ENCODE peak calls at places on chromosome 16, in ten cellular contexts. G is AG04450; U is lower lobe of right lung; E is HFF-Myc; O is cardiac muscle cell; C is right lobe of liver; N is A673; R is CD4-positive, CD25-positive, alpha-beta regulatory T cell; D is cardiac fibroblast; M is small intestine. F is an unnamed sample.
A peak's percentile ranks its signal among the peaks of the same experiment; 100 is the strongest.

GRCh38 chr16:85113168-85113733 is 979 bp upstream of the CIBAR2 start:
- DNase-seq in G (no peak), U (no peak), E (no peak), O (no peak), C (no peak), N (no peak), R (no peak), D (no peak), M (no peak), F (no peak)

GRCh38 chr16:649646-650045 is 481 bp downstream of the WDR90 start:
- DNase-seq in G (no peak), U (no peak), E (no peak), O (no peak), C (no peak), N (no peak), R (peak; percentile 16), D (no peak), M (no peak), F (no peak)

GRCh38 chr16:15509051-15509592 is 74.7 kb downstream of the BMERB1 start:
- DNase-seq in G (no peak), U (no peak), E (no peak), O (no peak), C (no peak), N (no peak), R (peak; percentile 60), D (no peak), M (no peak), F (peak; percentile 84)

GRCh38 chr16:6884002-6884401 is 448.6 kb upstream of the RBFOX1 start:
- DNase-seq in G (no peak), U (no peak), E (no peak), O (no peak), C (no peak), N (no peak), R (no peak), D (no peak), M (no peak), F (no peak)

GRCh38 chr16:10003486-10003885 is 178.7 kb downstream of the GRIN2A start:
- DNase-seq in G (no peak), U (no peak), E (no peak), O (no peak), C (no peak), N (peak; percentile 4), R (no peak), D (no peak), M (no peak), F (no peak)

GRCh38 chr16:19685176-19685575 is 32.9 kb downstream of the KNOP1 start:
- DNase-seq in G (no peak), U (no peak), E (no peak), O (no peak), C (no peak), N (no peak), R (no peak), D (no peak), M (no peak), F (no peak)

GRCh38 chr16:56918467-56919012 is 13.4 kb upstream of the HERPUD1 start:
- DNase-seq in G (no peak), U (no peak), E (no peak), O (no peak), C (no peak), N (no peak), R (no peak), D (no peak), M (no peak), F (no peak)

GRCh38 chr16:82042144-82042543 is 7.1 kb downstream of the HSD17B2 start:
- DNase-seq in G (no peak), U (no peak), E (no peak), O (no peak), C (no peak), N (no peak), R (no peak), D (no peak), M (no peak), F (no peak)

GRCh38 chr16:12538667-12539081 is 265.0 kb downstream of the CPPED1 start:
- DNase-seq in G (no peak), U (no peak), E (no peak), O (no peak), C (no peak), N (peak; percentile 19), R (no peak), D (no peak), M (no peak), F (no peak)

GRCh38 chr16:1944612-1945199 is 1.7 kb upstream of the MSRB1 start:
- DNase-seq in G (no peak), U (no peak), E (no peak), O (no peak), C (no peak), N (no peak), R (no peak), D (no peak), M (no peak), F (no peak)

GRCh38 chr16:75262104-75262799 is 10.8 kb upstream of the BCAR1 start:
- DNase-seq in G (no peak), U (no peak), E (no peak), O (no peak), C (peak; percentile 85), N (no peak), R (no peak), D (peak; percentile 64), M (peak; percentile 84), F (no peak)

GRCh38 chr16:19219836-19220235 is 51.8 kb downstream of the SYT17 start:
- DNase-seq in G (no peak), U (no peak), E (no peak), O (no peak), C (no peak), N (no peak), R (no peak), D (no peak), M (no peak), F (no peak)

GRCh38 chr16:50960517-50961202 is 190.4 kb downstream of the SALL1 start:
- DNase-seq in G (no peak), U (no peak), E (no peak), O (no peak), C (peak; percentile 66), N (no peak), R (no peak), D (peak; percentile 1), M (no peak), F (no peak)

GRCh38 chr16:28538733-28539596 is at the start of gene NUPR1:
- DNase-seq in G (peak; percentile 97), U (peak; percentile 89), E (peak; percentile 85), O (no peak), C (peak; percentile 91), N (no peak), R (no peak), D (peak; percentile 99), M (peak; percentile 19), F (peak; percentile 72)
- H3K4me3 ChIP-seq in G (peak within 1 kb of the TSS; percentile 83), U (peak within 1 kb of the TSS; percentile 73), E (peak within 1 kb of the TSS; percentile 32), O (no peak within 1 kb of the TSS), C (peak within 1 kb of the TSS; percentile 77), N (no peak within 1 kb of the TSS), R (no peak within 1 kb of the TSS), D (peak within 1 kb of the TSS; percentile 67), M (peak within 1 kb of the TSS; percentile 55), F (peak within 1 kb of the TSS; percentile 15)

DNA sequence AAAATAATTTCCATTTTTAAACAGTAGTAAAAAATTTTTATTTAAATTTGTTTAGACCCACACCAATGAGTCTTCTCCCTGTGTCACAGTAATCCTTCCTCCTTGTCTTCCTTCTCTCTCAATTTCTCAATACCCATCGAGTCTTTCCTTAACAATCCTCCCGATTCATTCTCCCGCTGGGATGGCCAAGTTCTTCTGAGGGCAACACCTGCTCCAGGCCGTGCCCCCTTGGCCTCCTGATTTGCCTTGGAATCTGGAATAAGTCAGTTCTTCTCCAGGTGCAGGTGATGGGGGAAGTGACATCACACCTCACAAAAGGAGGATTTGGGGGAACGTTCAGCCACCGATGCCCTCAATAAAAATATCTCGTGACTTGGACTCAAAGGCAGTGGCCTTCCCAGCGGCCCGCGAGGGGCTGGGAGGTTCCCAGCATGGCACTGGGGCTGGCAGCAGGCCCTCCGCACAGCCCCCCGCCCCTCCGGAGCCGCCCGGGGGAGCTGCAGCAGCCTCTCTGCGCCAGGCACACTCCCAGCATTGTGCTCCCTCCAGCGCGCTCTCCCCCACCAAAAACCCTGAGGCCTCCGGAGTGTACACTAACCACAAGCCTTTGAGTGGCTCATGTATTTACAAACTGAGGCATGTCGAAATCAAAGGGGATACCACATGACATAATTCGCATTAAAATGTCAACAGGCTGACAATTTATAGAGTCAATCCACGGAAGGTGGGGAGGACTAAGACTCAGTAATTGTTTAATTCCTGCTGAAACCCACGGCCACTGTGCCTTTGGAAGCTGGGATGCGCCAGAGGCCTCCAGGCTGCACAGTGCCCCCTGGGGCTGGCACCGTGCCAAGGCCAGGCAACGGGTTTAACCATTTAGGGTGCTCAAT is 120.5 kb downstream of the ZFHX3 start:
- DNase-seq in G (peak; percentile 78), U (peak; percentile 77), E (no peak), O (no peak), C (no peak), N (peak; percentile 93), R (no peak), D (peak; percentile 35), M (no peak), F (peak; percentile 53)
- H3K4me3 ChIP-seq in G (no peak overlapping the region), U (peak overlapping the region; percentile 28), E (no peak overlapping the region), O (no peak overlapping the region), C (no peak overlapping the region), N (peak overlapping the region; percentile 7), R (no peak overlapping the region), D (no peak overlapping the region), M (no peak overlapping the region), F (peak overlapping the region; percentile 9)

DNA sequence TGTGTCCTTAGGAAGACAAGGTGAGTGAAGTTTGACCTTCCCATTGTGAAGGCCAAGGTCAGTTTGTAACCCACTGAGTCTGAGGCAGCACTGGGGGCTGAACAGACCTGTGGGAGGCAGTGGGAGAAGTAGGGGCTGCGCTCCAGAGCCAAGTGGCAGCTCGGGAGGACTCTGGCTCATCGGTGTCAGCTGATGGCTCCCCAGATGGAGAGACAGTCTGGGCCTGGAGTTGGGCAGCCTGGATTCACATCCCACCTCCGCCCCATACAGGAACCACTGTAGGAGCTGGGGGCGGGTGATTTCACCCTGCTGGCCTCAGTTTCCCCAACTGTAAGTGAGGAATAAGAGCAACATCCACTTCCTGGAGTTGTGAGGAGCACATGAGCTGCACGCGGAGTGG is 128.4 kb downstream of the FOXL1 start:
- DNase-seq in G (no peak), U (no peak), E (no peak), O (no peak), C (no peak), N (no peak), R (no peak), D (no peak), M (no peak), F (no peak)
- H3K4me3 ChIP-seq in G (no peak overlapping the region), U (no peak overlapping the region), E (no peak overlapping the region), O (no peak overlapping the region), C (no peak overlapping the region), N (no peak overlapping the region), R (no peak overlapping the region), D (no peak overlapping the region), M (no peak overlapping the region), F (no peak overlapping the region)

DNA sequence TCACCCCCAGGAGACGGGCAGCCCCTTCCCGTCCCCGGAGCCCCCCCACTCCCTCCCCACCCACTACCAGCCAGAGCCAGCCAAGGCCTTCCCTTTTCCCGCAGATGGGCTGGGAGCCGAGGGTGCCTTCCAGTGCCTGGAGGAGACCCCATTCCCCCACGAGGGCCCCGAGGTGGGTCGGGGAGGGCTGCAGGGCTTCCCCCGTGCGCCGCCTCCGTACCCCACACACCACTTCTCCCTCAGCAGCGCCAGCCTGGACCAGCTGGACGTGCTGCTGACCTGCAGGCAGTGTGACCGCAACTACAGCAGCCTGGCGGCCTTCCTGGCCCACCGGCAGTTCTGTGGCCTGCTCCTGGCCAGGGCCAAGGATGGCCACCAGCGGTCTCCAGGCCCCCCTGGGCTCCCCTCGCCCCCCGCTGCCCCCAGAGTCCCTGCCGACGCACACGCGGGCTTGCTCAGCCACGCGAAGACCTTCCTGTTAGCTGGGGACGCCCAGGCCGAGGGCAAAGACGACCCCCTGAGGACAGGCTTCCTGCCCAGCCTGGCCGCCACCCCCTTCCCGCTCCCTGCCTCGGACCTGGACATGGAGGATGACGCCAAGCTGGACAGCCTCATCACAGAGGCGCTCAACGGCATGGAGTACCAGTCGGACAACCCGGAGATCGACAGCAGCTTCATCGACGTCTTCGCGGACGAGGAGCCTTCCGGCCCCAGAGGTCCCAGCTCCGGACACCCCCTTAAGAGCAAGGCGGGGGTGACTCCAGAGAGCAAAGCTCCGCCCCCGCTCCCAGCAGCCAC is 23.5 kb upstream of the ZFPM1 start:
- DNase-seq in G (no peak), U (no peak), E (no peak), O (no peak), C (no peak), N (no peak), R (no peak), D (no peak), M (no peak), F (no peak)
- H3K4me3 ChIP-seq in G (no peak overlapping the region), U (peak overlapping the region; percentile 57), E (no peak overlapping the region), O (no peak overlapping the region), C (peak overlapping the region; percentile 46), N (peak overlapping the region; percentile 24), R (no peak overlapping the region), D (no peak overlapping the region), M (peak overlapping the region; percentile 44), F (peak overlapping the region; percentile 37)